ENCODE peak calls at places on chromosomes 16 and 17, in five cellular contexts. Z is astrocyte of the cerebellum, V is activated T-helper 1 cell treated with Interleukin-2 at 50 U/mL for 16 hours, L is heart left ventricle, G is aorta. B is an unnamed sample.
A peak's percentile ranks its signal among the peaks of the same experiment; 100 is the strongest.

GRCh38 chr16:10578474-10579316 is 1.7 kb downstream of the EMP2 start:
- DNase-seq in L (peak; percentile 66), Z (no peak), G (no peak), V (no peak), B (no peak)

GRCh38 chr17:17819561-17819995 is 17.2 kb downstream of the SREBF1 start:
- DNase-seq in Z (peak; percentile 86), L (peak; percentile 72), V (no peak), G (no peak), B (no peak)

GRCh38 chr17:81176656-81177055 is 10.6 kb upstream of the AATK start:
- DNase-seq in V (no peak), Z (no peak), L (no peak), G (no peak), B (no peak)

GRCh38 chr17:7632492-7632894 is 2.6 kb downstream of the SHBG start:
- DNase-seq in L (no peak), V (no peak), G (no peak), Z (no peak), B (no peak)

GRCh38 chr16:49510141-49510540 is 136.5 kb downstream of the C16orf78 start:
- DNase-seq in G (no peak), V (no peak), Z (no peak), L (no peak), B (no peak)

GRCh38 chr16:4917117-4917516 is 19.8 kb downstream of the PPL start:
- DNase-seq in V (no peak), L (no peak), G (no peak), Z (peak; percentile 26), B (no peak)

GRCh38 chr16:4615389-4616046 is 830 bp upstream of the UBALD1 start:
- DNase-seq in Z (no peak), V (no peak), L (peak; percentile 54), G (peak; percentile 80), B (no peak)

GRCh38 chr16:64717871-64718270 is 404.0 kb downstream of the CDH11 start:
- DNase-seq in L (no peak), Z (no peak), V (no peak), G (no peak), B (no peak)

GRCh38 chr16:1102921-1103648 is 7.0 kb upstream of the C1QTNF8 start:
- DNase-seq in Z (no peak), V (peak; percentile 53), L (peak; percentile 63), G (peak; percentile 91), B (no peak)

GRCh38 chr16:47732806-47733150 is 271.6 kb downstream of the PHKB start:
- DNase-seq in Z (peak; percentile 88), G (no peak), V (no peak), L (no peak), B (no peak)

GRCh38 chr17:9181640-9182039 is 160.3 kb downstream of the NTN1 start:
- DNase-seq in Z (no peak), L (no peak), V (no peak), G (no peak), B (no peak)

GRCh38 chr17:79864617-79865250 is 25.5 kb upstream of the CBX4 start:
- DNase-seq in Z (no peak), V (no peak), L (no peak), G (peak; percentile 56), B (no peak)

GRCh38 chr17:5049314-5049819 is 14.1 kb upstream of the SLC52A1 start:
- DNase-seq in G (no peak), Z (no peak), L (no peak), V (peak; percentile 67), B (no peak)

GRCh38 chr17:66964930-66965800 is 658 bp downstream of the CACNG4 start:
- DNase-seq in G (no peak), Z (no peak), V (no peak), L (no peak), B (no peak)

GRCh38 chr17:18966831-18967624 is 15.1 kb downstream of the SLC5A10 start:
- DNase-seq in Z (peak; percentile 18), L (peak; percentile 50), V (no peak), G (no peak), B (no peak)

GRCh38 chr16:12917653-12918052 is 16.3 kb downstream of the SHISA9 start:
- DNase-seq in V (no peak), Z (peak; percentile 50), G (no peak), L (no peak), B (no peak)

GRCh38 chr16:84302111-84302954 is 7.7 kb downstream of the WFDC1 start:
- DNase-seq in L (no peak), G (no peak), V (no peak), Z (no peak), B (no peak)

GRCh38 chr16:55155815-55156214 is 168.2 kb upstream of the IRX6 start:
- DNase-seq in G (no peak), V (no peak), Z (no peak), L (no peak), B (no peak)

GRCh38 chr17:78999056-78999768 is 10.4 kb downstream of the CANT1 start:
- DNase-seq in L (peak; percentile 23), G (peak; percentile 57), V (no peak), Z (no peak), B (no peak)

GRCh38 chr16:77920984-77921383 is 101.4 kb upstream of the CLEC3A start:
- DNase-seq in V (no peak), G (no peak), Z (no peak), L (no peak), B (no peak)

GRCh38 chr16:8865145-8865882 is 3.5 kb downstream of the CARHSP1 start:
- DNase-seq in Z (no peak), L (no peak), G (no peak), V (no peak), B (no peak)

GRCh38 chr17:36850794-36851193 is 86.5 kb upstream of the LHX1 start:
- DNase-seq in V (no peak), L (no peak), Z (peak; percentile 8), G (no peak), B (no peak)

GRCh38 chr16:31032736-31033708 is at the start of gene STX4:
- DNase-seq in L (peak; percentile 99), Z (peak; percentile 95), G (peak; percentile 100), V (peak; percentile 95), B (peak; percentile 91)

GRCh38 chr17:15999974-16000827 is 577 bp downstream of the TTC19 start:
- DNase-seq in Z (no peak), L (peak; percentile 39), G (no peak), V (peak; percentile 29), B (no peak)

GRCh38 chr17:9700136-9700535 is 54.8 kb downstream of the USP43 start:
- DNase-seq in L (no peak), G (no peak), Z (no peak), V (no peak), B (no peak)

GRCh38 chr16:86991679-86992078 is 325.5 kb downstream of the C16orf95 start:
- DNase-seq in L (no peak), G (no peak), V (no peak), Z (no peak), B (no peak)